ENCODE peak calls at places on chromosomes 1 and 21, in nine cellular contexts. One of them, this sample, is unnamed.

GRCh38 chr1:225343618-225344017 is 84.2 kb downstream of the LBR start:
- DNase-seq in endothelial cell: no peak
- DNase-seq in lower lobe of right lung: no peak
- DNase-seq in adrenal gland: no peak
- DNase-seq in stomach: no peak
- DNase-seq in heart right ventricle: no peak
- DNase-seq in AG04449: no peak
- DNase-seq in bronchial epithelial cell: peak
- DNase-seq in GM10248: no peak
- DNase-seq in this sample: no peak

GRCh38 chr1:211559222-211560010 is 19.5 kb downstream of the SLC30A1 start:
- DNase-seq in endothelial cell: no peak
- DNase-seq in lower lobe of right lung: no peak
- DNase-seq in adrenal gland: peak
- DNase-seq in stomach: no peak
- DNase-seq in heart right ventricle: no peak
- DNase-seq in AG04449: no peak
- DNase-seq in bronchial epithelial cell: no peak
- DNase-seq in GM10248: no peak
- DNase-seq in this sample: no peak

GRCh38 chr1:38068220-38068979 is 21.8 kb upstream of the POU3F1 start:
- DNase-seq in endothelial cell: no peak
- DNase-seq in lower lobe of right lung: no peak
- DNase-seq in adrenal gland: no peak
- DNase-seq in stomach: no peak
- DNase-seq in heart right ventricle: no peak
- DNase-seq in AG04449: no peak
- DNase-seq in bronchial epithelial cell: no peak
- DNase-seq in GM10248: no peak
- DNase-seq in this sample: no peak

GRCh38 chr1:145927916-145928647 is 798 bp upstream of the RBM8A start:
- DNase-seq in endothelial cell: no peak
- DNase-seq in lower lobe of right lung: no peak
- DNase-seq in adrenal gland: no peak
- DNase-seq in stomach: no peak
- DNase-seq in heart right ventricle: no peak
- DNase-seq in AG04449: no peak
- DNase-seq in bronchial epithelial cell: no peak
- DNase-seq in GM10248: no peak
- DNase-seq in this sample: no peak

GRCh38 chr1:211781260-211781659 is 49.3 kb downstream of the LPGAT1 start:
- DNase-seq in endothelial cell: no peak
- DNase-seq in lower lobe of right lung: no peak
- DNase-seq in adrenal gland: no peak
- DNase-seq in stomach: no peak
- DNase-seq in heart right ventricle: no peak
- DNase-seq in AG04449: no peak
- DNase-seq in bronchial epithelial cell: no peak
- DNase-seq in GM10248: peak
- DNase-seq in this sample: no peak

GRCh38 chr21:43719748-43720538 is 1.0 kb downstream of the PDXK start:
- DNase-seq in endothelial cell: no peak
- DNase-seq in lower lobe of right lung: peak
- DNase-seq in adrenal gland: no peak
- DNase-seq in stomach: peak
- DNase-seq in heart right ventricle: no peak
- DNase-seq in AG04449: no peak
- DNase-seq in bronchial epithelial cell: no peak
- DNase-seq in GM10248: no peak
- DNase-seq in this sample: no peak

GRCh38 chr1:22611530-22611947 is 24.9 kb upstream of the C1QA start:
- DNase-seq in endothelial cell: peak
- DNase-seq in lower lobe of right lung: peak
- DNase-seq in adrenal gland: peak
- DNase-seq in stomach: no peak
- DNase-seq in heart right ventricle: peak
- DNase-seq in AG04449: peak
- DNase-seq in bronchial epithelial cell: peak
- DNase-seq in GM10248: no peak
- DNase-seq in this sample: peak

GRCh38 chr21:35428489-35428888 is 379.4 kb upstream of the RUNX1 start:
- DNase-seq in endothelial cell: no peak
- DNase-seq in lower lobe of right lung: peak
- DNase-seq in adrenal gland: peak
- DNase-seq in stomach: no peak
- DNase-seq in heart right ventricle: peak
- DNase-seq in AG04449: no peak
- DNase-seq in bronchial epithelial cell: no peak
- DNase-seq in GM10248: no peak
- DNase-seq in this sample: no peak

GRCh38 chr1:30484668-30485067 is 238.7 kb downstream of the MATN1 start:
- DNase-seq in endothelial cell: no peak
- DNase-seq in lower lobe of right lung: no peak
- DNase-seq in adrenal gland: no peak
- DNase-seq in stomach: no peak
- DNase-seq in heart right ventricle: no peak
- DNase-seq in AG04449: no peak
- DNase-seq in bronchial epithelial cell: no peak
- DNase-seq in GM10248: no peak
- DNase-seq in this sample: no peak

GRCh38 chr1:15283500-15283899 is 36.5 kb downstream of the FHAD1 start:
- DNase-seq in endothelial cell: no peak
- DNase-seq in lower lobe of right lung: no peak
- DNase-seq in adrenal gland: peak
- DNase-seq in stomach: no peak
- DNase-seq in heart right ventricle: no peak
- DNase-seq in AG04449: no peak
- DNase-seq in bronchial epithelial cell: peak
- DNase-seq in GM10248: no peak
- DNase-seq in this sample: no peak

GRCh38 chr1:207077470-207078377 is 10.9 kb upstream of the C4BPB start:
- DNase-seq in endothelial cell: peak
- DNase-seq in lower lobe of right lung: no peak
- DNase-seq in adrenal gland: peak
- DNase-seq in stomach: peak
- DNase-seq in heart right ventricle: no peak
- DNase-seq in AG04449: peak
- DNase-seq in bronchial epithelial cell: peak
- DNase-seq in GM10248: peak
- DNase-seq in this sample: peak

GRCh38 chr1:31633117-31633516 is 11.6 kb downstream of the PEF1 start:
- DNase-seq in endothelial cell: peak
- DNase-seq in lower lobe of right lung: no peak
- DNase-seq in adrenal gland: no peak
- DNase-seq in stomach: peak
- DNase-seq in heart right ventricle: no peak
- DNase-seq in AG04449: no peak
- DNase-seq in bronchial epithelial cell: no peak
- DNase-seq in GM10248: no peak
- DNase-seq in this sample: no peak

GRCh38 chr1:97461782-97462181 is 459.1 kb downstream of the DPYD start:
- DNase-seq in endothelial cell: no peak
- DNase-seq in lower lobe of right lung: no peak
- DNase-seq in adrenal gland: no peak
- DNase-seq in stomach: no peak
- DNase-seq in heart right ventricle: no peak
- DNase-seq in AG04449: no peak
- DNase-seq in bronchial epithelial cell: no peak
- DNase-seq in GM10248: peak
- DNase-seq in this sample: no peak

GRCh38 chr1:220748091-220748934 is at the start of gene MTARC2:
- DNase-seq in endothelial cell: peak
- DNase-seq in lower lobe of right lung: peak
- DNase-seq in adrenal gland: peak
- DNase-seq in stomach: peak
- DNase-seq in heart right ventricle: peak
- DNase-seq in AG04449: peak
- DNase-seq in bronchial epithelial cell: peak
- DNase-seq in GM10248: peak
- DNase-seq in this sample: peak

GRCh38 chr1:36857761-36858160 is 176.6 kb downstream of the GRIK3 start:
- DNase-seq in endothelial cell: no peak
- DNase-seq in lower lobe of right lung: no peak
- DNase-seq in adrenal gland: no peak
- DNase-seq in stomach: no peak
- DNase-seq in heart right ventricle: no peak
- DNase-seq in AG04449: no peak
- DNase-seq in bronchial epithelial cell: no peak
- DNase-seq in GM10248: no peak
- DNase-seq in this sample: no peak

GRCh38 chr1:184930232-184930631 is 44.1 kb downstream of the NIBAN1 start:
- DNase-seq in endothelial cell: no peak
- DNase-seq in lower lobe of right lung: no peak
- DNase-seq in adrenal gland: no peak
- DNase-seq in stomach: no peak
- DNase-seq in heart right ventricle: no peak
- DNase-seq in AG04449: no peak
- DNase-seq in bronchial epithelial cell: no peak
- DNase-seq in GM10248: no peak
- DNase-seq in this sample: no peak

GRCh38 chr1:244657421-244657820 is 4.5 kb downstream of the DESI2 start:
- DNase-seq in endothelial cell: no peak
- DNase-seq in lower lobe of right lung: no peak
- DNase-seq in adrenal gland: no peak
- DNase-seq in stomach: no peak
- DNase-seq in heart right ventricle: no peak
- DNase-seq in AG04449: no peak
- DNase-seq in bronchial epithelial cell: no peak
- DNase-seq in GM10248: no peak
- DNase-seq in this sample: no peak

GRCh38 chr1:30720271-30721223 is 2.8 kb downstream of the MATN1 start:
- DNase-seq in endothelial cell: no peak
- DNase-seq in lower lobe of right lung: no peak
- DNase-seq in adrenal gland: no peak
- DNase-seq in stomach: no peak
- DNase-seq in heart right ventricle: no peak
- DNase-seq in AG04449: no peak
- DNase-seq in bronchial epithelial cell: no peak
- DNase-seq in GM10248: no peak
- DNase-seq in this sample: no peak

GRCh38 chr1:113452921-113453770 is 62.8 kb downstream of the MAGI3 start:
- DNase-seq in endothelial cell: no peak
- DNase-seq in lower lobe of right lung: no peak
- DNase-seq in adrenal gland: no peak
- DNase-seq in stomach: peak
- DNase-seq in heart right ventricle: no peak
- DNase-seq in AG04449: no peak
- DNase-seq in bronchial epithelial cell: peak
- DNase-seq in GM10248: peak
- DNase-seq in this sample: peak

DNA sequence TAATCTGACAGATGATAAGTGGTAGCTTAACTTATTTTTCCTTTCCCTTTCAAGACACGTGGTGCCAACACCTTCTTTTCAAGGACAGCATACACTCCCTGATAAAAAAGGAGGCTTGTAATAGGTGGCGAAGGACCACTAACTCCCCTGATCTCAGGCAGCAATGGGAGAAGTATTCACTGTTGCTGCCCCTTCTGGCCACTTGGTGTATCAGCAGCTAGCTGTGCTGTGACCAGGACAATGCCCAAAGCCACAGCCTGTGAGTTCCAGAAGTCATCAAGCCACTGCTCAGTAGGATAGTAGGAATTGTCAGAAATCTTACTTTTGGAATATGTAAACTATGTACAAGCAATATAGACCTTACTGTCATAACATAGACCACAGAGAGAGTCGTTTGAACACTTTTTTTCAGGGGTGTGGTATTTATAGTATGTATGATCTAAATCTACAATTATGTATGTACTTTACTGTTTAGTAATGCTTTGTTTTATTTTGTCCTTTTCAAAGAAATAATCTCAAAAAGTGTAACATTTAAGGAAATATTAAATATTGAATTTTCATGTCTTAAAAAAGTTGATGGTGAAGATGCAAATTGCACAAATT is 248.3 kb upstream of the CAMK1G start:
- DNase-seq in endothelial cell: peak
- DNase-seq in lower lobe of right lung: no peak
- DNase-seq in adrenal gland: peak
- DNase-seq in stomach: peak
- DNase-seq in heart right ventricle: no peak
- DNase-seq in AG04449: peak
- DNase-seq in bronchial epithelial cell: peak
- DNase-seq in GM10248: peak
- DNase-seq in this sample: no peak
- TF ChIP-seq CTCF in endothelial cell: peak
- TF ChIP-seq CTCF in lower lobe of right lung: peak
- TF ChIP-seq CTCF in adrenal gland: peak
- TF ChIP-seq CTCF in stomach: peak
- TF ChIP-seq CTCF in heart right ventricle: peak
- TF ChIP-seq CTCF in AG04449: peak
- TF ChIP-seq CTCF in bronchial epithelial cell: peak
- TF ChIP-seq CTCF in GM10248: peak
- TF ChIP-seq CTCF in this sample: peak

DNA sequence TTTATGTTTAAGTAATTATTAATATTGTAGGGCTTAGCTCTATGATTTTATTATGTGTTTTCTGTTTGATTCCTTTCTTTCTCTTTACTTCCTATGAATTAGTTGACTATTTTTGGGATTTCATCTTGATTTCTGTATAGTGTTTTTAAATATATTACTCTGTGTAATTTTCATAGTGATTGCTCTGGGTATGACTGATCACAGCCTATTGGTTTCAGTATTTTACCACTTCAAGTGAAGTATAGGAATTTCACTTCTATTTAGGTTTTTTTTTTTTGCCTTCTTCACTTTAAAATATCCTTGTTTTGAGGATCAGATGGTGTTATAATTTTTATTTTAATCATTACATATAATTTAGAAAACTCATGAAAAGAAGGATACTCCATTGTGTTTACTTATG is 94.8 kb downstream of the CRB1 start:
- DNase-seq in endothelial cell: no peak
- DNase-seq in lower lobe of right lung: no peak
- DNase-seq in adrenal gland: no peak
- DNase-seq in stomach: no peak
- DNase-seq in heart right ventricle: no peak
- DNase-seq in AG04449: no peak
- DNase-seq in bronchial epithelial cell: no peak
- DNase-seq in GM10248: no peak
- DNase-seq in this sample: no peak
- TF ChIP-seq CTCF in endothelial cell: no peak
- TF ChIP-seq CTCF in lower lobe of right lung: no peak
- TF ChIP-seq CTCF in adrenal gland: no peak
- TF ChIP-seq CTCF in stomach: no peak
- TF ChIP-seq CTCF in heart right ventricle: no peak
- TF ChIP-seq CTCF in AG04449: no peak
- TF ChIP-seq CTCF in bronchial epithelial cell: no peak
- TF ChIP-seq CTCF in GM10248: no peak
- TF ChIP-seq CTCF in this sample: no peak

GRCh38 chr1:23745515-23745914 is 2.2 kb downstream of the ELOA start:
- DNase-seq in endothelial cell: no peak
- DNase-seq in lower lobe of right lung: no peak
- DNase-seq in adrenal gland: no peak
- DNase-seq in stomach: no peak
- DNase-seq in heart right ventricle: no peak
- DNase-seq in AG04449: no peak
- DNase-seq in bronchial epithelial cell: peak
- DNase-seq in GM10248: peak
- DNase-seq in this sample: no peak
- TF ChIP-seq CTCF in endothelial cell: peak
- TF ChIP-seq CTCF in lower lobe of right lung: peak
- TF ChIP-seq CTCF in adrenal gland: peak
- TF ChIP-seq CTCF in stomach: peak
- TF ChIP-seq CTCF in heart right ventricle: no peak
- TF ChIP-seq CTCF in AG04449: peak
- TF ChIP-seq CTCF in bronchial epithelial cell: peak
- TF ChIP-seq CTCF in GM10248: peak
- TF ChIP-seq CTCF in this sample: peak

GRCh38 chr1:151135433-151136385 is 10.7 kb downstream of the SEMA6C start:
- DNase-seq in endothelial cell: no peak
- DNase-seq in lower lobe of right lung: no peak
- DNase-seq in adrenal gland: no peak
- DNase-seq in stomach: no peak
- DNase-seq in heart right ventricle: no peak
- DNase-seq in AG04449: no peak
- DNase-seq in bronchial epithelial cell: no peak
- DNase-seq in GM10248: no peak
- DNase-seq in this sample: no peak
- TF ChIP-seq CTCF in endothelial cell: no peak
- TF ChIP-seq CTCF in lower lobe of right lung: no peak
- TF ChIP-seq CTCF in adrenal gland: no peak
- TF ChIP-seq CTCF in stomach: no peak
- TF ChIP-seq CTCF in heart right ventricle: no peak
- TF ChIP-seq CTCF in AG04449: no peak
- TF ChIP-seq CTCF in bronchial epithelial cell: no peak
- TF ChIP-seq CTCF in GM10248: no peak
- TF ChIP-seq CTCF in this sample: no peak